ENCODE peak calls at places on chromosomes 16 and 17, in six cellular contexts. One of them, this sample, is unnamed.

GRCh38 chr16:7513429-7513828 is 180.8 kb downstream of the RBFOX1 start:
- DNase-seq in GM12891: peak; percentile 8
- DNase-seq in GM12878: no peak
- DNase-seq in H1: no peak
- DNase-seq in HepG2: peak; percentile 13
- DNase-seq in K562: peak; percentile 39
- DNase-seq in this sample: no peak

GRCh38 chr17:49338883-49339282 is 23.2 kb downstream of the ZNF652 start:
- DNase-seq in K562: peak; percentile 56
- DNase-seq in H1: no peak
- DNase-seq in GM12878: no peak
- DNase-seq in HepG2: no peak
- DNase-seq in GM12891: no peak
- DNase-seq in this sample: no peak

GRCh38 chr16:529012-529575 is 1.6 kb downstream of the CAPN15 start:
- DNase-seq in GM12891: no peak
- DNase-seq in K562: no peak
- DNase-seq in H1: no peak
- DNase-seq in GM12878: no peak
- DNase-seq in HepG2: no peak
- DNase-seq in this sample: no peak

GRCh38 chr16:17403859-17404545 is 66.8 kb downstream of the XYLT1 start:
- DNase-seq in GM12878: peak; percentile 53
- DNase-seq in GM12891: no peak
- DNase-seq in H1: no peak
- DNase-seq in K562: no peak
- DNase-seq in HepG2: no peak
- DNase-seq in this sample: no peak

GRCh38 chr17:5042152-5043022 is 7.2 kb upstream of the SLC52A1 start:
- DNase-seq in GM12878: no peak
- DNase-seq in HepG2: no peak
- DNase-seq in H1: no peak
- DNase-seq in GM12891: no peak
- DNase-seq in K562: peak; percentile 56
- DNase-seq in this sample: no peak

GRCh38 chr16:75614247-75614897 is 8.7 kb downstream of the ADAT1 start:
- DNase-seq in GM12891: no peak
- DNase-seq in H1: no peak
- DNase-seq in GM12878: no peak
- DNase-seq in HepG2: no peak
- DNase-seq in K562: no peak
- DNase-seq in this sample: no peak

GRCh38 chr17:58314706-58315015 is 13.9 kb downstream of the TSPOAP1 start:
- DNase-seq in H1: no peak
- DNase-seq in HepG2: no peak
- DNase-seq in GM12878: no peak
- DNase-seq in K562: no peak
- DNase-seq in GM12891: no peak
- DNase-seq in this sample: no peak

GRCh38 chr16:84368327-84368996 is at the start of gene ATP2C2:
- DNase-seq in K562: no peak
- DNase-seq in HepG2: no peak
- DNase-seq in GM12891: no peak
- DNase-seq in H1: peak; percentile 66
- DNase-seq in GM12878: no peak
- DNase-seq in this sample: no peak

GRCh38 chr16:29974291-29975133 is 844 bp downstream of the TAOK2 start:
- DNase-seq in HepG2: no peak
- DNase-seq in H1: no peak
- DNase-seq in GM12878: no peak
- DNase-seq in GM12891: no peak
- DNase-seq in K562: peak; percentile 49
- DNase-seq in this sample: no peak

GRCh38 chr17:9360610-9361571 is 214.7 kb downstream of the STX8 start:
- DNase-seq in H1: no peak
- DNase-seq in GM12891: no peak
- DNase-seq in HepG2: peak; percentile 90
- DNase-seq in GM12878: no peak
- DNase-seq in K562: no peak
- DNase-seq in this sample: no peak

GRCh38 chr16:66366433-66367299 is at the start of gene CDH5:
- DNase-seq in GM12891: no peak
- DNase-seq in HepG2: no peak
- DNase-seq in K562: no peak
- DNase-seq in H1: no peak
- DNase-seq in GM12878: no peak
- DNase-seq in this sample: no peak

GRCh38 chr17:16190703-16191360 is 24.5 kb downstream of the NCOR1 start:
- DNase-seq in H1: no peak
- DNase-seq in HepG2: no peak
- DNase-seq in GM12878: no peak
- DNase-seq in GM12891: no peak
- DNase-seq in K562: no peak
- DNase-seq in this sample: no peak

GRCh38 chr16:68490829-68491575 is 42.7 kb upstream of the SMPD3 start:
- DNase-seq in H1: no peak
- DNase-seq in K562: no peak
- DNase-seq in HepG2: no peak
- DNase-seq in GM12891: peak; percentile 49
- DNase-seq in GM12878: no peak
- DNase-seq in this sample: peak; percentile 42

GRCh38 chr16:1288813-1289479 is 20.5 kb upstream of the UBE2I start:
- DNase-seq in GM12891: no peak
- DNase-seq in GM12878: no peak
- DNase-seq in HepG2: peak; percentile 37
- DNase-seq in H1: no peak
- DNase-seq in K562: no peak
- DNase-seq in this sample: no peak

GRCh38 chr16:49744244-49744976 is 111.5 kb downstream of the ZNF423 start:
- DNase-seq in GM12891: no peak
- DNase-seq in K562: no peak
- DNase-seq in GM12878: no peak
- DNase-seq in H1: no peak
- DNase-seq in HepG2: no peak
- DNase-seq in this sample: no peak

GRCh38 chr17:32801641-32802040 is 75.3 kb downstream of the MYO1D start:
- DNase-seq in H1: no peak
- DNase-seq in HepG2: no peak
- DNase-seq in GM12891: no peak
- DNase-seq in GM12878: no peak
- DNase-seq in K562: no peak
- DNase-seq in this sample: no peak

GRCh38 chr17:43699438-43699756 is 37.7 kb upstream of the MEOX1 start:
- DNase-seq in GM12878: no peak
- DNase-seq in HepG2: no peak
- DNase-seq in K562: no peak
- DNase-seq in GM12891: no peak
- DNase-seq in H1: no peak
- DNase-seq in this sample: no peak

GRCh38 chr17:49018116-49018612 is 21.0 kb downstream of the IGF2BP1 start:
- DNase-seq in H1: no peak
- DNase-seq in K562: no peak
- DNase-seq in GM12878: no peak
- DNase-seq in GM12891: no peak
- DNase-seq in HepG2: no peak
- DNase-seq in this sample: no peak

GRCh38 chr16:89562027-89562599 is 1.6 kb downstream of the RPL13 start:
- DNase-seq in H1: no peak
- DNase-seq in GM12891: no peak
- DNase-seq in K562: peak; percentile 58
- DNase-seq in GM12878: no peak
- DNase-seq in HepG2: no peak
- DNase-seq in this sample: no peak

GRCh38 chr16:12573300-12573699 is 230.4 kb downstream of the CPPED1 start:
- DNase-seq in HepG2: no peak
- DNase-seq in H1: no peak
- DNase-seq in K562: no peak
- DNase-seq in GM12878: peak; percentile 43
- DNase-seq in GM12891: peak; percentile 39
- DNase-seq in this sample: no peak

DNA sequence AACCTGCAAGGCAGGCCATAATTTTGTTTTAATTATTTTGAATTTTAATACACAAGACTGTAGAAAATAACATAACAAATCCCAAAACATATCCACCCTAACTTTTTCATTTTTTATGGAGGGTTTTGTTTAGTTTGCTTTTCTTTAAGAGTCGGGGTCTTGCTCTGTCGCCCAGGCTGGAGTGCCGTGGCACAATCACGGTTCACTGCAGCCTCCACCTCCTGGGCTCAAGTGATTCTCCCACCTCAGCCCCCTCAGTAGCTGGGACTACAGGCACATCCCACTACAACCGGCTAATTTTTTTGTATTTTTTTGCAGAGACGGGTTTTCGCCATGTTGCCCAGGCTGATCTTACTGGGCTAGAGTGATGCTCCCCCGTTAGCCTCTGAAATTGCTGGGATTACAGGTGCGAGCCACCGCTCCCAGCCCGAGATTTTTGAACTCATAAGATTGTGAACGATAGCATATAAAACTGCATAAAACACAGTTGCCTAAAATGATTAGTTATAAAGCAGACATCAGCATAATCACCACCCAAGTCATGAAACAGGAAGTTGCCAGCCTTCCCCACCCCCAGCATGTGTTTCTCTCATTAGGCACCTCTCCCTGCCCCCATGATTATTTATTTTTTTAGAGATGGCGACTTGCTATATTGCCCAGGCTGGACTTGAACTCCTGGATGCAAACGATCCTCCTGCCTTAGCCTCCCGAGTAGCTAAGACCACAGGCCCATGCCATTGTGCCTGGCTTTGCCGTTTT is 13.6 kb upstream of the DOC2B start:
- DNase-seq in K562: no peak
- DNase-seq in HepG2: no peak
- DNase-seq in GM12878: no peak
- DNase-seq in H1: no peak
- DNase-seq in GM12891: no peak
- DNase-seq in this sample: no peak
- TF ChIP-seq TAF1 in K562: no peak
- TF ChIP-seq TAF1 in HepG2: no peak
- TF ChIP-seq TAF1 in GM12878: no peak
- TF ChIP-seq TAF1 in H1: no peak
- TF ChIP-seq TAF1 in GM12891: no peak
- TF ChIP-seq TAF1 in this sample: no peak

GRCh38 chr16:56520251-56520577 is 390 bp upstream of the BBS2 start:
- DNase-seq in H1: no peak
- DNase-seq in GM12878: no peak
- DNase-seq in HepG2: no peak
- DNase-seq in K562: no peak
- DNase-seq in GM12891: no peak
- DNase-seq in this sample: no peak

GRCh38 chr16:56515665-56516064 is 4.2 kb downstream of the BBS2 start:
- DNase-seq in HepG2: no peak
- DNase-seq in GM12891: no peak
- DNase-seq in GM12878: no peak
- DNase-seq in H1: no peak
- DNase-seq in K562: no peak
- DNase-seq in this sample: no peak

GRCh38 chr16:56517206-56517605 is 2.6 kb downstream of the BBS2 start:
- DNase-seq in H1: no peak
- DNase-seq in K562: no peak
- DNase-seq in GM12878: no peak
- DNase-seq in GM12891: no peak
- DNase-seq in HepG2: no peak
- DNase-seq in this sample: no peak

GRCh38 chr16:56518435-56518834 is 1.4 kb downstream of the BBS2 start:
- DNase-seq in H1: no peak
- DNase-seq in GM12878: no peak
- DNase-seq in GM12891: no peak
- DNase-seq in K562: no peak
- DNase-seq in HepG2: no peak
- DNase-seq in this sample: no peak

DNA sequence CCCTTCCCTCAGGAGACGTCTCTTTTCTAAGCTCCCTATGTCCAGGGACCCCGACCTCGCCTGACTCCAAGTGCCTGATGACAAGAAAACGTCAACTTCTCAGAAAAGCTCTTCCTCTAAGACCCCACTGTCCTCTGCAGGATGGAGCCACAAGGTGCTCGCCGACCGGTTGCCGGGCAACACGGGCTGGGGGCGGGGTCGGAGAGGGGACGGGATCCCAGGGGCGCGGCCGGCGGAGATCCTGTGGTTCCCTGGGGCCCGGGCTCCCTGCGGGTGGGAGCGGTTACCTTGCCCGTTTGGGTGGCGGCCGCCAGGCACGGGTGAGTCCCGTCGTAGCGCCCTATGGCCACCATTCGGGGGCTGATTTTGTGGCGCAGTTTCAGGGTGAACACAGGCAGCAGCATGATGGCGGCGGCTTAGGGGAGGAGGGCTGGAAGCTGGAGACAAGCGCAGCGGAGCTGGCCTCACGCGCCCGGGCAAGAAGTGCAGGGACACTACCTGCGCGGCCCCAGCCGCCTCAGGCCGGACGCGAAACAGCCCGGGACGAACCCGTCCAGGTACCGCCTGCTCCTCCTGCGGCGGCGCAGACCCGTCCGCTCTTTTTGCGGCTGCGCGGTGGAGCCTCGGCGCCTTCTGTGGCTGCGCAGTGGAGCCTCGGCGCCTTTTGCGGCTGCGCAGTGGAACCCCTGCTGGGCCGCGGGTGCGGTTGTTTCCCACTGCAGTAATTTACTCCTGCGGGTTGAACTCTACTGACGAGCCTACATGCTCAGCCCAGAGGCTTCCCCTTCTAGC is at the start of gene BBS2:
- DNase-seq in GM12891: peak; percentile 87
- DNase-seq in GM12878: peak; percentile 47
- DNase-seq in H1: peak; percentile 46
- DNase-seq in HepG2: peak; percentile 87
- DNase-seq in K562: peak; percentile 93
- DNase-seq in this sample: peak; percentile 86
- TF ChIP-seq POLR2A in GM12891: peak; percentile 67
- TF ChIP-seq POLR2A in GM12878: peak; percentile 95
- TF ChIP-seq POLR2A in H1: peak; percentile 80
- TF ChIP-seq POLR2A in HepG2: peak; percentile 68
- TF ChIP-seq POLR2A in K562: peak; percentile 71
- TF ChIP-seq POLR2A in this sample: peak; percentile 75

DNA sequence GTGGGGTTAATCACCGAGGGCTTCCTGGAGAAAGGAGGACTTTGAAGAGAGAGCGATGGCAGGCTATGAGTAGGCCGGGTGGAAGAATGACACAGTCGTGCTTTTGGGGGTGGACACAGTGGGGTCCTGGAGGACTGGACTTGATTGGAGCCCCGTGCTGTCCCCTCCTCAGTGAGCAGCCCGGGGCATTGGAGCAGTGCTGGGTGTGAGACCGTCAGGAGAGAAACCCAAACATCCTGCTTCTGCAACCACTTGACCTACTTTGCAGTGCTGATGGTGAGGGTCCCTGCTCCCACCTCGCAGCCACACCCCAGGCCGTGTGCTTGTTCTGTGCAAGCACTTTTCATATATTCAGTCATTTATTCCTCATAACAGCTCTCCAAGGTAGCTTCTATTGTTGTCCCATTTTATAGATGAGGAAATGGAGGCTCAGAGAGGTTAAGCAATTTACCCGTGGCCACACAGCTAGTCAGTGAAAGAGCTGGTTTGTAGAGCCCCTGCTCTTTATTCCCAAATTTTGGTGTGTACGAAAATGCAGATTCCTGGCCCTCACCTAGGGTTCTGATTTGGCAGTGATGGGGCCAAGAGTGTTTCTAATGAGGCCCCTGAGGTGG is 11.7 kb upstream of the ADGRG3 start:
- DNase-seq in H1: no peak
- DNase-seq in K562: no peak
- DNase-seq in HepG2: no peak
- DNase-seq in GM12891: no peak
- DNase-seq in GM12878: no peak
- DNase-seq in this sample: no peak
- TF ChIP-seq TAF1 in H1: no peak
- TF ChIP-seq TAF1 in K562: no peak
- TF ChIP-seq TAF1 in HepG2: no peak
- TF ChIP-seq TAF1 in GM12891: no peak
- TF ChIP-seq TAF1 in GM12878: no peak
- TF ChIP-seq TAF1 in this sample: no peak

GRCh38 chr17:27921077-27921476 is 27.9 kb upstream of the LYRM9 start:
- DNase-seq in GM12891: no peak
- DNase-seq in H1: no peak
- DNase-seq in HepG2: no peak
- DNase-seq in K562: no peak
- DNase-seq in GM12878: no peak
- DNase-seq in this sample: no peak
- TF ChIP-seq POLR2A in GM12891: no peak
- TF ChIP-seq POLR2A in H1: no peak
- TF ChIP-seq POLR2A in HepG2: no peak
- TF ChIP-seq POLR2A in K562: no peak
- TF ChIP-seq POLR2A in GM12878: no peak
- TF ChIP-seq POLR2A in this sample: no peak